ENCODE peak calls at places on chromosomes 1 and 21, in four cellular contexts. O, P, G and L are unnamed samples.

GRCh38 chr1:1250828-1251284 is 4.3 kb upstream of the C1QTNF12 start:
- DNase-seq in O (peak; percentile 48), P (no peak), G (no peak), L (no peak)

GRCh38 chr1:117537291-117537920 is 68.4 kb upstream of the TENT5C start:
- DNase-seq in G (peak; percentile 23), O (no peak), P (no peak), L (no peak)

GRCh38 chr1:87968259-87968955 is 639.7 kb downstream of the LMO4 start:
- DNase-seq in G (no peak), O (no peak), P (peak; percentile 31), L (no peak)

GRCh38 chr1:225514671-225515081 is 86.8 kb upstream of the LBR start:
- DNase-seq in G (no peak), P (no peak), O (no peak), L (no peak)

GRCh38 chr1:59220356-59220755 is 76.5 kb upstream of the FGGY start:
- DNase-seq in O (no peak), P (no peak), G (no peak), L (no peak)

GRCh38 chr1:110383311-110383990 is 7.4 kb downstream of the SLC16A4 start:
- DNase-seq in G (no peak), P (no peak), O (no peak), L (no peak)

GRCh38 chr1:45012639-45013278 is 705 bp downstream of the UROD start:
- DNase-seq in G (peak; percentile 78), P (peak; percentile 56), O (no peak), L (no peak)

GRCh38 chr1:22711071-22711470 is 432 bp downstream of the EPHB2 start:
- DNase-seq in P (no peak), O (no peak), G (peak; percentile 30), L (no peak)

GRCh38 chr1:54864460-54865208 is 22.4 kb downstream of the DHCR24 start:
- DNase-seq in G (no peak), P (no peak), O (no peak), L (no peak)

GRCh38 chr1:235759336-235759735 is 107.4 kb downstream of the LYST start:
- DNase-seq in P (no peak), O (no peak), G (no peak), L (no peak)

GRCh38 chr1:226325178-226325577 is 16.2 kb upstream of the LIN9 start:
- DNase-seq in G (no peak), P (no peak), O (no peak), L (no peak)

GRCh38 chr1:154557939-154558609 is 388 bp downstream of the UBE2Q1 start:
- DNase-seq in O (peak; percentile 22), G (peak; percentile 65), P (peak; percentile 61), L (peak; percentile 53)

GRCh38 chr1:23590058-23590783 is 30.9 kb upstream of the ID3 start:
- DNase-seq in G (no peak), P (no peak), O (no peak), L (no peak)

GRCh38 chr1:43796111-43796581 is 88.8 kb downstream of the ST3GAL3 start:
- DNase-seq in O (no peak), G (peak; percentile 33), P (no peak), L (no peak)

GRCh38 chr1:7948950-7949349 is 8.3 kb upstream of the TNFRSF9 start:
- DNase-seq in O (no peak), G (peak; percentile 43), P (no peak), L (no peak)

GRCh38 chr21:18493420-18493819 is 89.8 kb upstream of the TMPRSS15 start:
- DNase-seq in G (no peak), O (no peak), P (no peak), L (no peak)

GRCh38 chr1:194353121-194353520 is 1166.7 kb upstream of the B3GALT2 start:
- DNase-seq in P (no peak), G (no peak), O (no peak), L (no peak)

GRCh38 chr1:52629021-52629643 is 3.8 kb upstream of the SHISAL2A start:
- DNase-seq in O (no peak), G (no peak), P (peak; percentile 81), L (no peak)

GRCh38 chr1:90591970-90592356 is 125.1 kb downstream of the BARHL2 start:
- DNase-seq in O (no peak), G (no peak), P (no peak), L (no peak)

GRCh38 chr1:230682274-230682673 is 31.6 kb downstream of the AGT start:
- DNase-seq in G (no peak), P (no peak), O (no peak), L (no peak)

GRCh38 chr1:183467687-183468086 is 4.6 kb upstream of the SMG7 start:
- DNase-seq in P (no peak), G (no peak), O (no peak), L (no peak)

GRCh38 chr1:42784946-42785693 is at the start of gene TMEM269:
- DNase-seq in O (peak; percentile 31), G (no peak), P (no peak), L (no peak)

GRCh38 chr1:208829601-208830000 is 585.4 kb upstream of the PLXNA2 start:
- DNase-seq in O (no peak), G (no peak), P (no peak), L (no peak)

GRCh38 chr1:34250342-34250741 is 73.6 kb downstream of the C1orf94 start:
- DNase-seq in O (no peak), G (no peak), P (no peak), L (no peak)

GRCh38 chr1:63261736-63262142 is 60.6 kb upstream of the FOXD3 start:
- DNase-seq in G (peak; percentile 20), O (no peak), P (no peak), L (no peak)

GRCh38 chr1:10387611-10388386 is 11.1 kb upstream of the PGD start:
- DNase-seq in O (no peak), P (no peak), G (peak; percentile 84), L (no peak)

GRCh38 chr1:202590119-202590518 is 120.1 kb downstream of the SYT2 start:
- DNase-seq in O (no peak), G (no peak), P (no peak), L (no peak)

GRCh38 chr1:37032660-37033354 is 1.5 kb downstream of the GRIK3 start:
- DNase-seq in P (peak; percentile 42), G (no peak), O (no peak), L (no peak)

GRCh38 chr1:173038875-173039554 is 11.7 kb downstream of the TNFSF18 start:
- DNase-seq in G (peak; percentile 47), O (no peak), P (no peak), L (no peak)